ENCODE peak calls at places on chromosomes 6 and 20, in four cellular contexts. B is coronary artery, H is iris pigment epithelial cell, R is K562. U is an unnamed sample.

GRCh38 chr6:40794581-40794980 is 207.4 kb upstream of the LRFN2 start:
- DNase-seq in B (no peak), H (no peak), R (no peak), U (no peak)

GRCh38 chr20:36794116-36794474 is 20.5 kb upstream of the DSN1 start:
- DNase-seq in B (no peak), H (no peak), R (no peak), U (no peak)

GRCh38 chr6:43509984-43510826 is at the start of gene LRRC73:
- DNase-seq in B (peak; percentile 93), H (peak; percentile 75), R (peak; percentile 89), U (no peak)

GRCh38 chr20:3670511-3670910 is 7.3 kb upstream of the GFRA4 start:
- DNase-seq in B (no peak), H (no peak), R (no peak), U (no peak)

GRCh38 chr20:10784337-10785183 is 110.8 kb upstream of the JAG1 start:
- DNase-seq in B (no peak), H (peak; percentile 21), R (peak; percentile 25), U (no peak)

GRCh38 chr6:137200288-137200687 is 18.9 kb downstream of the IFNGR1 start:
- DNase-seq in B (no peak), H (no peak), R (no peak), U (no peak)

GRCh38 chr6:101401792-101402617 is 8.5 kb downstream of the GRIK2 start:
- DNase-seq in B (no peak), H (no peak), R (no peak), U (no peak)

GRCh38 chr6:53216301-53216700 is 67.7 kb upstream of the GCM1 start:
- DNase-seq in B (no peak), H (no peak), R (no peak), U (no peak)

GRCh38 chr6:52304917-52305316 is 20.4 kb upstream of the MCM3 start:
- DNase-seq in B (no peak), H (peak; percentile 50), R (no peak), U (no peak)

GRCh38 chr20:50777373-50777772 is 17.5 kb upstream of the BCAS4 start:
- DNase-seq in B (no peak), H (no peak), R (no peak), U (no peak)

GRCh38 chr20:32560989-32561830 is 23.9 kb downstream of the NOL4L start:
- DNase-seq in B (no peak), H (no peak), R (no peak), U (no peak)

GRCh38 chr6:135481786-135482369 is 15.7 kb downstream of the AHI1 start:
- DNase-seq in B (no peak), H (no peak), R (no peak), U (no peak)